ENCODE peak calls at places on chromosomes 3 and 15, in four cellular contexts. K is CD8-positive, alpha-beta T cell; W is endodermal cell; N is gastrocnemius medialis. Q is an unnamed sample.

GRCh38 chr3:135040321-135041110 is 245.5 kb downstream of the EPHB1 start:
- DNase-seq in N (no peak), K (no peak), W (peak; percentile 38), Q (no peak)

GRCh38 chr3:107674371-107674770 is 151.6 kb downstream of the BBX start:
- DNase-seq in K (no peak), W (no peak), N (no peak), Q (no peak)

GRCh38 chr3:96027718-96028117 is 786.7 kb upstream of the EPHA6 start:
- DNase-seq in K (no peak), W (no peak), N (no peak), Q (no peak)

GRCh38 chr3:17372811-17373210 is 369.6 kb downstream of the TBC1D5 start:
- DNase-seq in K (no peak), W (no peak), N (no peak), Q (no peak)

GRCh38 chr3:37143821-37144220 is 30.6 kb downstream of the LRRFIP2 start:
- DNase-seq in K (no peak), N (no peak), W (no peak), Q (no peak)

GRCh38 chr3:115074502-115074901 is 72.6 kb downstream of the ZBTB20 start:
- DNase-seq in N (no peak), W (no peak), K (no peak), Q (no peak)

GRCh38 chr3:60217156-60217911 is 1033.9 kb downstream of the FHIT start:
- DNase-seq in K (no peak), N (no peak), W (no peak), Q (no peak)

GRCh38 chr3:73766599-73767378 is 142.0 kb upstream of the PDZRN3 start:
- DNase-seq in K (no peak), N (no peak), W (no peak), Q (no peak)

GRCh38 chr3:193869221-193870201 is 266.4 kb upstream of the HES1 start:
- DNase-seq in N (no peak), W (peak; percentile 94), K (no peak), Q (no peak)

GRCh38 chr15:98881526-98882517 is 125.8 kb downstream of the PGPEP1L start:
- DNase-seq in K (no peak), W (no peak), N (no peak), Q (peak; percentile 66)

GRCh38 chr3:78737988-78738387 is 1029.8 kb downstream of the ROBO1 start:
- DNase-seq in N (no peak), W (no peak), K (no peak), Q (no peak)

GRCh38 chr15:76380249-76380648 is 43.7 kb downstream of the ISL2 start:
- DNase-seq in W (no peak), K (no peak), N (no peak), Q (no peak)

GRCh38 chr3:45915518-45916231 is 27.6 kb upstream of the CXCR6 start:
- DNase-seq in W (peak; percentile 58), K (peak; percentile 75), N (no peak), Q (peak; percentile 28)

GRCh38 chr3:34377961-34378360 is 579.5 kb downstream of the PDCD6IP start:
- DNase-seq in W (no peak), N (no peak), K (no peak), Q (no peak)

GRCh38 chr15:48644827-48645557 is 517 bp downstream of the FBN1 start:
- DNase-seq in W (peak; percentile 86), K (no peak), N (no peak), Q (no peak)

GRCh38 chr3:109396811-109397210 is 59.5 kb upstream of the DPPA4 start:
- DNase-seq in W (no peak), K (no peak), N (no peak), Q (no peak)

GRCh38 chr3:113707835-113708234 is 11.4 kb upstream of the USF3 start:
- DNase-seq in W (no peak), K (no peak), N (no peak), Q (no peak)

GRCh38 chr15:39028069-39028468 is 463.5 kb upstream of the RASGRP1 start:
- DNase-seq in K (no peak), N (peak; percentile 11), W (no peak), Q (no peak)

GRCh38 chr3:62433396-62433795 is 60.0 kb upstream of the FEZF2 start:
- DNase-seq in N (no peak), W (no peak), K (no peak), Q (no peak)

GRCh38 chr3:29552036-29552435 is 271.2 kb downstream of the RBMS3 start:
- DNase-seq in W (no peak), K (no peak), N (no peak), Q (no peak)

GRCh38 chr3:193620650-193621049 is 27.6 kb downstream of the OPA1 start:
- DNase-seq in W (no peak), K (no peak), N (no peak), Q (peak; percentile 53)

GRCh38 chr15:89794627-89795241 is 18.6 kb downstream of the MESP2 start:
- DNase-seq in K (no peak), W (no peak), N (no peak), Q (no peak)

GRCh38 chr3:180820400-180820799 is 92.1 kb upstream of the FXR1 start:
- DNase-seq in W (no peak), K (no peak), N (no peak), Q (no peak)

GRCh38 chr3:14203521-14204079 is 25.0 kb downstream of the LSM3 start:
- DNase-seq in N (peak; percentile 48), W (peak; percentile 88), K (peak; percentile 41), Q (no peak)

GRCh38 chr3:39981547-39982184 is 172.3 kb downstream of the MYRIP start:
- DNase-seq in K (no peak), N (no peak), W (no peak), Q (no peak)

GRCh38 chr15:60655252-60655651 is 176.3 kb upstream of the ICE2 start:
- DNase-seq in K (no peak), N (no peak), W (peak; percentile 71), Q (no peak)

GRCh38 chr15:42056934-42057743 is 36.3 kb upstream of the PLA2G4E start:
- DNase-seq in N (peak; percentile 58), W (peak; percentile 97), K (peak; percentile 35), Q (peak; percentile 57)

GRCh38 chr3:111733154-111733553 is 125.9 kb upstream of the PHLDB2 start:
- DNase-seq in W (no peak), N (no peak), K (no peak), Q (no peak)

GRCh38 chr3:195208183-195208582 is 62.8 kb downstream of the XXYLT1 start:
- DNase-seq in W (no peak), K (no peak), N (no peak), Q (no peak)

GRCh38 chr3:48130321-48130881 is 57.8 kb downstream of the CDC25A start:
- DNase-seq in W (no peak), N (peak; percentile 15), K (no peak), Q (no peak)

GRCh38 chr3:166100710-166101109 is 263.5 kb upstream of the BCHE start:
- DNase-seq in N (no peak), K (no peak), W (no peak), Q (no peak)

GRCh38 chr3:193829781-193830180 is 236.8 kb downstream of the OPA1 start:
- DNase-seq in K (no peak), W (peak; percentile 53), N (no peak), Q (no peak)

GRCh38 chr15:77702211-77702957 is 69.7 kb upstream of the LINGO1 start:
- DNase-seq in K (no peak), W (peak; percentile 95), N (no peak), Q (no peak)

DNA sequence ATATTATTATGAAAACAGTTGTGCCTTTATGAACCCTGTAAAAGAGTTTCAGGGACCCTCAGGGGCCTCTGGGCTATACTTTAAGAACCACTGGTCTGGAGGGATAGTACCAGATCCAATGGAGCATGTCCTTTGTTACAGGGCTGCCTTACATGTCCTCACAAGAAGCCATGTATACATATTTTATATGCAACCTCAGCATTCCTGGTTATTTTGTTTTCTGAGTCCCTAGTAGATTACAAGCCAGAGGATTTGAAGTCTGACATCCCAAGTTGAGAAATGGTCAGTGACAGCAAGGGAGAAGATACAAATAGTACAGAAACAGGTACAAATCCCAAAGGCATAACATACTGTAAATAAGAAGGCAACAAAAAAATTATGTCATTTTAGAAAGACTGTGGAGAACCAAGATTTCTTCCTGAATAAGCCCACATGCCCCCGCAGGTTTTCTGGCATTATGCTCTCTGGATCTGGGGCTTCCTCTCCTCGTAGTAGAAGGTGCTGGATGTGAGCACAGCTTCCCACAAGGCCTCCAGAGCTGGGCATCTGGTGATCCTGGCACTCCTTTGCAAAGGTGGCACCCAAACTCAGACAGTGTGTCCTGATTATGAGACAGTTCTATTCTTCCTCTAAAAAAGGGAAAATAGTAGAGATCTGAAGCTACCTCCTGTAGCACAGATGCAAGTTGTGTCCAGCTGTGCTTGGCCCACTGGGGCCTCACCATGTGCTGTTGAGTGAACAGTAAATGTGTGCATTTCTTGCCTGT is 114.0 kb downstream of the NR1D2 start:
- DNase-seq in W (no peak), N (no peak), K (no peak), Q (no peak)
- H3K27ac ChIP-seq in W (peak overlapping the region; percentile 64), N (no peak overlapping the region), K (no peak overlapping the region), Q (no peak overlapping the region)

GRCh38 chr3:30662836-30663235 is 56.4 kb downstream of the TGFBR2 start:
- DNase-seq in N (no peak), K (no peak), W (no peak), Q (no peak)
- H3K4me1 ChIP-seq in N (peaks cover 25% of the 10 kb centered on the region), K (peaks cover 99% of the 10 kb centered on the region), W (peaks cover 8% of the 10 kb centered on the region), Q (peaks cover 84% of the 10 kb centered on the region)

DNA sequence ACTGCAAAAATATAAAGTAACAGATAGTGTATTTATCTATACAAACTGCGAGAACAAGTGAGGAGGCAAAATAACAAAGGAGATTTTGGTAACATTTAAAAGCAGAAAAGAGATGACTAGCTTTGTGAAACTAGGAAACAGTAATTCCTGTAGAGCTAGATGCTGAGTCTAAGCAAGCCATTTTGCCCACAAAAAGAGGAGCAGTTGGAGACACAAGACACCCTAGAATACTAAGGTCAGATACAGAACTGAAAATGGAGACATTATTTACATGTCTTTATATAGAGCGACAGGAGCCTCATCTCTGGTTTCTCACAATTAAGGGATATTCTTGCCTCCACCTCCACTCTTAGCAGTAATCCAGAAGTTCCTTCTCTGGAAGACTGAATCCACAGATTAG is 732.4 kb upstream of the GBE1 start:
- DNase-seq in W (no peak), K (no peak), N (no peak), Q (no peak)
- H3K4me3 ChIP-seq in W (no peak overlapping the region), K (no peak overlapping the region), N (no peak overlapping the region), Q (no peak overlapping the region)

DNA sequence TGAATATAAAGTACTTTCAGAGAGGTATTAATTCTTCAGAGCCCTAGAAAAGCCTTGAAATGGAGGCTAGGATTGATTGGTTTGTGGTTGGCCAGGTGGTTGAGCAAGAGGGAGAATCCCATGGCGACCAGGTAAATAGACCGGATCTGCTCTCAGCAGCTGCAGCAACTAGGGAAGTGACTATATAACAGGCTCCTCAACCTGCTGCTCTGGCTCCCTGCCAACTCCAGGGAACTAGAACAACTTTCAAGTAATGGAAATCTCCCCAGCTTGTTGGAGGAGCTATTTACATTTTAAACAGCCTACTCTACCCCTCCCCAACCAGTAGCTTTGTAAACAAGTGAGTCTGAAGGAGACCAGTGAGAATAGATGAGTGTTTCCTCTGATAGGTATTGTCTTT is 121.8 kb upstream of the CADM2 start:
- DNase-seq in K (no peak), W (peak; percentile 85), N (no peak), Q (no peak)
- H3K27ac ChIP-seq in K (no peak overlapping the region), W (no peak overlapping the region), N (no peak overlapping the region), Q (no peak overlapping the region)

GRCh38 chr3:52723935-52724334 is 18.0 kb downstream of the SPCS1 start:
- DNase-seq in K (no peak), N (no peak), W (no peak), Q (no peak)

GRCh38 chr3:52721742-52722033 is 15.8 kb downstream of the SPCS1 start:
- DNase-seq in N (no peak), K (no peak), W (no peak), Q (no peak)

GRCh38 chr3:52722491-52722890 is 16.6 kb downstream of the SPCS1 start:
- DNase-seq in K (no peak), N (no peak), W (no peak), Q (no peak)

GRCh38 chr3:52719618-52720017 is 13.7 kb downstream of the SPCS1 start:
- DNase-seq in N (no peak), K (no peak), W (no peak), Q (no peak)

GRCh38 chr3:52721002-52721741 is 15.3 kb downstream of the SPCS1 start:
- DNase-seq in K (peak; percentile 17), N (no peak), W (peak; percentile 19), Q (no peak)
- H3K4me1 ChIP-seq in K (peaks cover 25% of the 10 kb centered on the region), N (no peaks in the 10 kb centered on the region), W (no peaks in the 10 kb centered on the region), Q (peaks cover 15% of the 10 kb centered on the region)